ENCODE peak calls at places on chromosomes 1 and 21, in four cellular contexts. I is GM20000; X is effector CD4-positive, alpha-beta T cell; J is NCI-H345. Y is an unnamed sample.

GRCh38 chr1:153792631-153793041 is 17.4 kb downstream of the SLC27A3 start:
- DNase-seq in X (no peak), J (no peak), I (no peak), Y (no peak)

GRCh38 chr1:202235856-202236837 is 42.5 kb downstream of the LGR6 start:
- DNase-seq in X (peak; percentile 57), I (peak; percentile 83), J (peak; percentile 82), Y (peak; percentile 12)

GRCh38 chr1:48066951-48067350 is 69.8 kb upstream of the TRABD2B start:
- DNase-seq in J (no peak), X (no peak), I (no peak), Y (no peak)

GRCh38 chr1:151935154-151935553 is 25.8 kb upstream of the THEM4 start:
- DNase-seq in I (no peak), X (no peak), J (no peak), Y (no peak)

GRCh38 chr1:111192643-111193519 is 7.6 kb downstream of the DENND2D start:
- DNase-seq in I (no peak), X (no peak), J (no peak), Y (no peak)

GRCh38 chr1:17676387-17677060 is 78.6 kb upstream of the ACTL8 start:
- DNase-seq in X (no peak), J (no peak), I (no peak), Y (no peak)

GRCh38 chr1:150557813-150558212 is 8.6 kb downstream of the ADAMTSL4 start:
- DNase-seq in I (no peak), J (no peak), X (no peak), Y (no peak)

GRCh38 chr21:36902793-36903192 is 63.7 kb downstream of the HLCS start:
- DNase-seq in I (no peak), X (no peak), J (no peak), Y (no peak)

GRCh38 chr1:242425232-242425631 is 99.3 kb downstream of the PLD5 start:
- DNase-seq in I (no peak), X (no peak), J (no peak), Y (no peak)

GRCh38 chr1:180636138-180636537 is 4.3 kb downstream of the XPR1 start:
- DNase-seq in X (no peak), J (no peak), I (no peak), Y (no peak)

GRCh38 chr1:178134061-178134460 is 40.2 kb downstream of the RASAL2 start:
- DNase-seq in I (no peak), X (no peak), J (no peak), Y (no peak)

GRCh38 chr1:53141487-53142055 is 867 bp downstream of the SLC1A7 start:
- DNase-seq in J (no peak), I (no peak), X (no peak), Y (no peak)

GRCh38 chr1:69921501-69921900 is 283.9 kb downstream of the LRRC40 start:
- DNase-seq in X (no peak), J (no peak), I (no peak), Y (no peak)

GRCh38 chr21:42799948-42800347 is 79.4 kb downstream of the WDR4 start:
- DNase-seq in J (no peak), X (no peak), I (no peak), Y (no peak)

GRCh38 chr1:211280910-211281309 is 21.7 kb downstream of the RCOR3 start:
- DNase-seq in I (no peak), J (no peak), X (no peak), Y (no peak)

GRCh38 chr1:42380617-42381423 is at the start of gene RIMKLA:
- DNase-seq in J (peak; percentile 81), I (peak; percentile 97), X (peak; percentile 6), Y (no peak)

GRCh38 chr1:109802136-109802900 is 38.6 kb upstream of the EPS8L3 start:
- DNase-seq in X (peak; percentile 17), I (no peak), J (no peak), Y (no peak)

GRCh38 chr1:198656500-198656932 is 17.7 kb downstream of the PTPRC start:
- DNase-seq in J (no peak), X (peak; percentile 80), I (no peak), Y (no peak)

GRCh38 chr1:11765661-11766428 is 3.9 kb downstream of the C1orf167 start:
- DNase-seq in J (no peak), X (no peak), I (no peak), Y (no peak)

GRCh38 chr1:171740987-171741871 is 636 bp downstream of the VAMP4 start:
- DNase-seq in I (peak; percentile 72), X (peak; percentile 20), J (peak; percentile 15), Y (peak; percentile 30)

GRCh38 chr21:27802816-27803475 is 836.1 kb upstream of the ADAMTS5 start:
- DNase-seq in J (no peak), I (peak; percentile 8), X (no peak), Y (no peak)